ENCODE peak calls at places on chromosomes 3 and 15, in eight cellular contexts. One of them, this sample, is unnamed.

GRCh38 chr3:52555056-52555455 is 18.7 kb downstream of the UQCC5 start:
- DNase-seq in foreskin keratinocyte: no peak
- DNase-seq in adrenal gland: no peak
- DNase-seq in lower lobe of right lung: no peak
- DNase-seq in endothelial cell of umbilical vein: no peak
- DNase-seq in ovary: no peak
- DNase-seq in suprapubic skin: no peak
- DNase-seq in uterus: no peak
- DNase-seq in this sample: no peak

GRCh38 chr3:52851348-52851747 is 16.5 kb upstream of the MUSTN1 start:
- DNase-seq in endothelial cell of umbilical vein: peak
- DNase-seq in foreskin keratinocyte: peak
- DNase-seq in lower lobe of right lung: no peak
- DNase-seq in ovary: no peak
- DNase-seq in uterus: no peak
- DNase-seq in adrenal gland: peak
- DNase-seq in suprapubic skin: no peak
- DNase-seq in this sample: no peak

GRCh38 chr3:177835917-177836316 is 638.6 kb upstream of the TBL1XR1 start:
- DNase-seq in lower lobe of right lung: no peak
- DNase-seq in suprapubic skin: no peak
- DNase-seq in endothelial cell of umbilical vein: no peak
- DNase-seq in ovary: no peak
- DNase-seq in uterus: no peak
- DNase-seq in adrenal gland: no peak
- DNase-seq in foreskin keratinocyte: peak
- DNase-seq in this sample: no peak

GRCh38 chr3:125681146-125681545 is 85.8 kb upstream of the OSBPL11 start:
- DNase-seq in lower lobe of right lung: no peak
- DNase-seq in endothelial cell of umbilical vein: no peak
- DNase-seq in uterus: no peak
- DNase-seq in suprapubic skin: no peak
- DNase-seq in ovary: no peak
- DNase-seq in foreskin keratinocyte: no peak
- DNase-seq in adrenal gland: no peak
- DNase-seq in this sample: no peak

GRCh38 chr3:64329037-64329436 is 103.8 kb upstream of the PRICKLE2 start:
- DNase-seq in endothelial cell of umbilical vein: no peak
- DNase-seq in uterus: no peak
- DNase-seq in suprapubic skin: no peak
- DNase-seq in adrenal gland: no peak
- DNase-seq in ovary: no peak
- DNase-seq in foreskin keratinocyte: peak
- DNase-seq in lower lobe of right lung: no peak
- DNase-seq in this sample: no peak

GRCh38 chr15:68731318-68731897 is 89.3 kb downstream of the ANP32A start:
- DNase-seq in adrenal gland: no peak
- DNase-seq in lower lobe of right lung: no peak
- DNase-seq in ovary: no peak
- DNase-seq in foreskin keratinocyte: no peak
- DNase-seq in uterus: no peak
- DNase-seq in suprapubic skin: no peak
- DNase-seq in endothelial cell of umbilical vein: no peak
- DNase-seq in this sample: no peak

GRCh38 chr15:68982002-68982401 is 32.5 kb upstream of the NOX5 start:
- DNase-seq in foreskin keratinocyte: no peak
- DNase-seq in uterus: no peak
- DNase-seq in endothelial cell of umbilical vein: no peak
- DNase-seq in suprapubic skin: no peak
- DNase-seq in lower lobe of right lung: no peak
- DNase-seq in adrenal gland: no peak
- DNase-seq in ovary: no peak
- DNase-seq in this sample: no peak

GRCh38 chr3:9947025-9947995 is 4.9 kb downstream of the PRRT3 start:
- DNase-seq in uterus: peak
- DNase-seq in lower lobe of right lung: peak
- DNase-seq in foreskin keratinocyte: peak
- DNase-seq in endothelial cell of umbilical vein: peak
- DNase-seq in suprapubic skin: peak
- DNase-seq in adrenal gland: peak
- DNase-seq in ovary: peak
- DNase-seq in this sample: peak

GRCh38 chr3:143098032-143098764 is 21.4 kb upstream of the CHST2 start:
- DNase-seq in adrenal gland: no peak
- DNase-seq in ovary: no peak
- DNase-seq in uterus: no peak
- DNase-seq in suprapubic skin: no peak
- DNase-seq in endothelial cell of umbilical vein: no peak
- DNase-seq in lower lobe of right lung: no peak
- DNase-seq in foreskin keratinocyte: no peak
- DNase-seq in this sample: no peak

GRCh38 chr3:46356909-46357308 is 3.0 kb downstream of the CCR2 start:
- DNase-seq in adrenal gland: no peak
- DNase-seq in uterus: no peak
- DNase-seq in suprapubic skin: no peak
- DNase-seq in ovary: no peak
- DNase-seq in endothelial cell of umbilical vein: no peak
- DNase-seq in foreskin keratinocyte: no peak
- DNase-seq in lower lobe of right lung: no peak
- DNase-seq in this sample: no peak

GRCh38 chr3:191963182-191963581 is 502.2 kb downstream of the PYDC2 start:
- DNase-seq in lower lobe of right lung: no peak
- DNase-seq in adrenal gland: no peak
- DNase-seq in endothelial cell of umbilical vein: peak
- DNase-seq in uterus: no peak
- DNase-seq in foreskin keratinocyte: peak
- DNase-seq in ovary: no peak
- DNase-seq in suprapubic skin: no peak
- DNase-seq in this sample: no peak

GRCh38 chr15:67124111-67124510 is 58.7 kb downstream of the SMAD3 start:
- DNase-seq in endothelial cell of umbilical vein: no peak
- DNase-seq in adrenal gland: no peak
- DNase-seq in lower lobe of right lung: no peak
- DNase-seq in uterus: no peak
- DNase-seq in ovary: no peak
- DNase-seq in suprapubic skin: no peak
- DNase-seq in foreskin keratinocyte: no peak
- DNase-seq in this sample: no peak
- H3K27ac ChIP-seq in endothelial cell of umbilical vein: peak
- H3K27ac ChIP-seq in adrenal gland: no peak
- H3K27ac ChIP-seq in lower lobe of right lung: no peak
- H3K27ac ChIP-seq in uterus: peak
- H3K27ac ChIP-seq in ovary: peak
- H3K27ac ChIP-seq in suprapubic skin: peak
- H3K27ac ChIP-seq in foreskin keratinocyte: peak
- H3K27ac ChIP-seq in this sample: peak

GRCh38 chr15:89494006-89494405 is 2.4 kb downstream of the RHCG start:
- DNase-seq in suprapubic skin: no peak
- DNase-seq in lower lobe of right lung: no peak
- DNase-seq in uterus: no peak
- DNase-seq in ovary: no peak
- DNase-seq in endothelial cell of umbilical vein: no peak
- DNase-seq in adrenal gland: no peak
- DNase-seq in foreskin keratinocyte: no peak
- DNase-seq in this sample: peak

GRCh38 chr15:89494941-89495637 is 1.3 kb downstream of the RHCG start:
- DNase-seq in foreskin keratinocyte: no peak
- DNase-seq in adrenal gland: no peak
- DNase-seq in uterus: no peak
- DNase-seq in endothelial cell of umbilical vein: no peak
- DNase-seq in lower lobe of right lung: no peak
- DNase-seq in suprapubic skin: peak
- DNase-seq in ovary: no peak
- DNase-seq in this sample: peak

GRCh38 chr15:89498574-89498906 is 2.2 kb upstream of the RHCG start:
- DNase-seq in endothelial cell of umbilical vein: no peak
- DNase-seq in suprapubic skin: no peak
- DNase-seq in uterus: no peak
- DNase-seq in ovary: no peak
- DNase-seq in foreskin keratinocyte: no peak
- DNase-seq in lower lobe of right lung: no peak
- DNase-seq in adrenal gland: no peak
- DNase-seq in this sample: no peak

GRCh38 chr15:89495638-89496145 is 691 bp downstream of the RHCG start:
- DNase-seq in foreskin keratinocyte: peak
- DNase-seq in endothelial cell of umbilical vein: no peak
- DNase-seq in adrenal gland: no peak
- DNase-seq in uterus: no peak
- DNase-seq in lower lobe of right lung: no peak
- DNase-seq in ovary: no peak
- DNase-seq in suprapubic skin: peak
- DNase-seq in this sample: peak

DNA sequence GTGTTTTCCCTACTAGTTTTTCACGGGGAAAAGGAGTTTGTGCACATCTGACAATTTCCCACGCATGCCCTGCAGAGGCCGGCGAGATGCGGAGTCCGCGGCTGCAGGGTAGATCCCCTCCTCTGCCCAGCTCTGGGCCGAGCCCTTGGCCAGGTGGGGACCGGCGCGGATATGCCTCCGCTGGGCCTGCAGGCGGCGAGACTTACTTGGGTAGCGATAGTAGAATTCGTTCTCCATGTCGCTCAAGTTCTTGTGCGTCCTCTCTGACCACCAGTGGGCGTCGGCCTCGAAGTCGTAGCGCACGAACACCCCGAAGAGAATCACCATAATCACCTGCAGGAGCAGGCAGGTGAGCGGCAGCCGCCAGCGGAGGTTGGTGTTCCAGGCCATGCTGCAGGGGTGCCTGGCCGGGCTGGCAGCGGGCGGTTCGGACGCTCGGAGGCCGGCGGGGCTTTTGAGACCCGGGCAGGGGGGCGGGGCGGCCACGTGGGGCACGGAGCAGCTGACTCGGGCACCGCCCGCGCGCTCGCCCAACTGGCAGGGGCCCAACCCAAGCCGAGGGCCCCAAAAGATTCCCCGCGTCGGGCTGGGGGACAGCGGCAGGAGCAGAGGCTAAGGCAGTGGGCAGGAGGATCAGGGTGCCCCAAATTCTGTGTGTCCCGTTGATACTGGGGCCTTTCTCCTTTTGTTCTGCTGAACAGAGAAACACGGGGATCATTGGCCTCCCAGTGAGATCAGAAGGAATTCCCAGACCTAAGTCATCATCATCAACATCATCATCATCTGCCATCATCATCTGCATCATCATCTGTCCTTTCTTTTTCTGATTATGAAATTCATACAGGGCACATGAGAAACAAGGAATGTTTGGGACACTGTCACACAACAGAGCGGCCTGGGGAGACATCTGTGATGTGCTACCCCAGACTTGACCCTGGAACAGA is at the start of gene RHCG:
- DNase-seq in suprapubic skin: no peak
- DNase-seq in lower lobe of right lung: no peak
- DNase-seq in foreskin keratinocyte: peak
- DNase-seq in ovary: no peak
- DNase-seq in uterus: no peak
- DNase-seq in adrenal gland: peak
- DNase-seq in endothelial cell of umbilical vein: peak
- DNase-seq in this sample: peak
- TF ChIP-seq CTCF in suprapubic skin: peak
- TF ChIP-seq CTCF in lower lobe of right lung: no peak
- TF ChIP-seq CTCF in foreskin keratinocyte: peak
- TF ChIP-seq CTCF in ovary: no peak
- TF ChIP-seq CTCF in uterus: no peak
- TF ChIP-seq CTCF in adrenal gland: no peak
- TF ChIP-seq CTCF in endothelial cell of umbilical vein: peak
- TF ChIP-seq CTCF in this sample: no peak

GRCh38 chr3:149816986-149817385 is 4.0 kb downstream of the RNF13 start:
- DNase-seq in suprapubic skin: no peak
- DNase-seq in lower lobe of right lung: no peak
- DNase-seq in foreskin keratinocyte: peak
- DNase-seq in adrenal gland: no peak
- DNase-seq in uterus: no peak
- DNase-seq in endothelial cell of umbilical vein: no peak
- DNase-seq in ovary: no peak
- DNase-seq in this sample: no peak

GRCh38 chr3:149813367-149814281 is 609 bp downstream of the RNF13 start:
- DNase-seq in ovary: no peak
- DNase-seq in endothelial cell of umbilical vein: peak
- DNase-seq in adrenal gland: peak
- DNase-seq in lower lobe of right lung: no peak
- DNase-seq in foreskin keratinocyte: peak
- DNase-seq in suprapubic skin: no peak
- DNase-seq in uterus: no peak
- DNase-seq in this sample: peak

GRCh38 chr3:149815318-149815717 is 2.3 kb downstream of the RNF13 start:
- DNase-seq in suprapubic skin: no peak
- DNase-seq in lower lobe of right lung: no peak
- DNase-seq in uterus: no peak
- DNase-seq in foreskin keratinocyte: no peak
- DNase-seq in adrenal gland: no peak
- DNase-seq in ovary: no peak
- DNase-seq in endothelial cell of umbilical vein: no peak
- DNase-seq in this sample: no peak

GRCh38 chr3:149815728-149816127 is 2.7 kb downstream of the RNF13 start:
- DNase-seq in foreskin keratinocyte: no peak
- DNase-seq in lower lobe of right lung: no peak
- DNase-seq in suprapubic skin: no peak
- DNase-seq in uterus: no peak
- DNase-seq in ovary: no peak
- DNase-seq in adrenal gland: no peak
- DNase-seq in endothelial cell of umbilical vein: no peak
- DNase-seq in this sample: no peak

DNA sequence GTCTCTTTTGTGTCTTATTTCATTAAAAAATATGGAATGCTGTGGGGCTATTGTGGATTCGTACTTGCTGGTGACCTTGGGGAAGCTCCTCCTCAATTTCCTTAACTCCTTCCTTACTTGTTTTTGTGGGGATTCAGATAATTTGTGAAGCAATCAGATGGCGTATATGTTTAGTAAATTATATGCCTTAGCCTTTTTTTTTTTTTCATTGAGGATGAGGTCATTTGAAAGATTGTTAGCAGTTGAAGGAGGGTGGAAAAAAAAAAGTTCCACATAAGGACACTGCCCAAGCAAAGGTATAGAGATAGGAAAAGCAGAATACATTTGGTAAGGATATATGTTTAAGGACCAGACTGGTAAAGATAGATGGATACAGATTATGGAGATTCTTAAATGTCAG is 3.3 kb downstream of the RNF13 start:
- DNase-seq in uterus: no peak
- DNase-seq in foreskin keratinocyte: no peak
- DNase-seq in ovary: no peak
- DNase-seq in endothelial cell of umbilical vein: no peak
- DNase-seq in suprapubic skin: no peak
- DNase-seq in lower lobe of right lung: no peak
- DNase-seq in adrenal gland: no peak
- DNase-seq in this sample: no peak
- H3K27ac ChIP-seq in uterus: no peak
- H3K27ac ChIP-seq in foreskin keratinocyte: peak
- H3K27ac ChIP-seq in ovary: no peak
- H3K27ac ChIP-seq in endothelial cell of umbilical vein: no peak
- H3K27ac ChIP-seq in suprapubic skin: no peak
- H3K27ac ChIP-seq in lower lobe of right lung: peak
- H3K27ac ChIP-seq in adrenal gland: peak
- H3K27ac ChIP-seq in this sample: peak

DNA sequence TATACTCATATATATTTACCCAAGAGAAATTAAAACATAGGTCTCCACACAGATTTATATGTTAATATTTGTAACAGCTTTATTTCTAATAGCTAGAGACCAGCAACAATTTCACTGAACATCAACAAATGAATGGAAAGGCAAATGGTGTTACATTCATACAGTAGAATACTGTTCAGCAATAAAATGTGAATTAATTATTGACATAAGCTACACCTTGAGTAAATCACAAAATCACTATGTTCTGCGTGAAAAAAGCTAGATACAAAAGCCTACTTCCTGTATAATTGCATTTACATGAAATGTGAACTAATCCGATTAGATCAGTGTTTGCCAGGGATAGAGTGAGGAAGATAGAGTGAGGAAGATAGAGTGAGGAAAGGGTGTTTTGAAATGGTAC is 945.7 kb downstream of the SQOR start:
- DNase-seq in uterus: no peak
- DNase-seq in foreskin keratinocyte: no peak
- DNase-seq in suprapubic skin: no peak
- DNase-seq in ovary: no peak
- DNase-seq in lower lobe of right lung: no peak
- DNase-seq in adrenal gland: no peak
- DNase-seq in endothelial cell of umbilical vein: no peak
- DNase-seq in this sample: no peak
- TF ChIP-seq CTCF in uterus: no peak
- TF ChIP-seq CTCF in foreskin keratinocyte: no peak
- TF ChIP-seq CTCF in suprapubic skin: no peak
- TF ChIP-seq CTCF in ovary: no peak
- TF ChIP-seq CTCF in lower lobe of right lung: no peak
- TF ChIP-seq CTCF in adrenal gland: no peak
- TF ChIP-seq CTCF in endothelial cell of umbilical vein: no peak
- TF ChIP-seq CTCF in this sample: no peak